ENCODE peak calls at places on chromosomes 3 and 15, in eight cellular contexts. Q is endothelial cell, J is glutamatergic neuron, X is tibial artery, C is natural killer cell, W is progenitor cell of endocrine pancreas, P is bronchial epithelial cell, R is HFF-Myc. V is an unnamed sample.

GRCh38 chr3:35946121-35946856 is 307.0 kb downstream of the ARPP21 start:
- DNase-seq in C (no peak), Q (no peak), R (no peak), X (no peak), P (peak; percentile 25), W (no peak), J (no peak), V (no peak)

GRCh38 chr15:88400591-88400990 is 66.6 kb downstream of the MRPL46 start:
- DNase-seq in C (no peak), J (no peak), Q (no peak), X (no peak), R (no peak), W (no peak), P (no peak), V (no peak)

GRCh38 chr3:13479332-13479581 is 849 bp upstream of the HDAC11 start:
- DNase-seq in R (no peak), X (no peak), J (peak; percentile 52), Q (no peak), W (no peak), C (no peak), P (no peak), V (peak; percentile 43)

GRCh38 chr3:58251653-58252052 is 14.1 kb downstream of the ABHD6 start:
- DNase-seq in Q (no peak), C (no peak), X (no peak), P (no peak), J (no peak), W (no peak), R (no peak), V (no peak)

GRCh38 chr3:171383206-171384018 is 76.8 kb downstream of the TNIK start:
- DNase-seq in J (no peak), P (no peak), C (no peak), Q (no peak), X (no peak), R (no peak), W (no peak), V (no peak)

GRCh38 chr15:38828031-38828532 is 263.5 kb upstream of the RASGRP1 start:
- DNase-seq in J (no peak), R (no peak), P (no peak), X (no peak), W (no peak), C (no peak), Q (no peak), V (no peak)

GRCh38 chr3:54999159-54999558 is 71.3 kb upstream of the LRTM1 start:
- DNase-seq in J (no peak), P (peak; percentile 75), R (peak; percentile 40), W (no peak), Q (peak; percentile 35), X (no peak), C (no peak), V (no peak)

GRCh38 chr3:87036671-87037070 is 45.7 kb upstream of the VGLL3 start:
- DNase-seq in Q (no peak), P (no peak), C (no peak), W (no peak), R (no peak), X (no peak), J (no peak), V (no peak)

GRCh38 chr3:55664387-55664786 is 177.3 kb upstream of the WNT5A start:
- DNase-seq in C (no peak), R (no peak), J (no peak), Q (no peak), P (no peak), W (no peak), X (no peak), V (no peak)

GRCh38 chr15:94929282-94929681 is 697.9 kb downstream of the MCTP2 start:
- DNase-seq in W (no peak), Q (no peak), R (no peak), P (no peak), J (no peak), X (no peak), C (no peak), V (no peak)

GRCh38 chr3:13890377-13891016 is 10.6 kb upstream of the WNT7A start:
- DNase-seq in P (peak; percentile 86), X (no peak), Q (no peak), J (peak; percentile 10), W (no peak), R (no peak), C (no peak), V (no peak)

GRCh38 chr3:55498520-55498919 is 11.4 kb upstream of the WNT5A start:
- DNase-seq in Q (no peak), R (no peak), W (no peak), X (no peak), C (no peak), P (no peak), J (no peak), V (no peak)

GRCh38 chr3:172905480-172905850 is 154.9 kb downstream of the ECT2 start:
- DNase-seq in R (no peak), X (no peak), C (no peak), W (no peak), Q (no peak), P (no peak), J (no peak), V (no peak)

GRCh38 chr3:47280519-47280918 is 2.1 kb downstream of the KIF9 start:
- DNase-seq in J (no peak), P (no peak), X (no peak), C (no peak), R (no peak), W (no peak), Q (no peak), V (no peak)

GRCh38 chr3:181782306-181782924 is 70.7 kb downstream of the SOX2 start:
- DNase-seq in X (no peak), R (no peak), W (no peak), C (no peak), J (no peak), Q (no peak), P (peak; percentile 69), V (no peak)

GRCh38 chr3:14537590-14538450 is 2.3 kb downstream of the GRIP2 start:
- DNase-seq in C (no peak), P (no peak), W (no peak), J (peak; percentile 52), Q (peak; percentile 31), R (no peak), X (no peak), V (no peak)

GRCh38 chr3:191774485-191774884 is 313.5 kb downstream of the PYDC2 start:
- DNase-seq in W (no peak), R (peak; percentile 10), P (peak; percentile 27), J (no peak), C (no peak), X (no peak), Q (no peak), V (no peak)

GRCh38 chr15:66883322-66883911 is 181.4 kb downstream of the SMAD6 start:
- DNase-seq in R (peak; percentile 99), W (peak; percentile 48), Q (no peak), P (peak; percentile 99), J (no peak), X (peak; percentile 97), C (no peak), V (no peak)

DNA sequence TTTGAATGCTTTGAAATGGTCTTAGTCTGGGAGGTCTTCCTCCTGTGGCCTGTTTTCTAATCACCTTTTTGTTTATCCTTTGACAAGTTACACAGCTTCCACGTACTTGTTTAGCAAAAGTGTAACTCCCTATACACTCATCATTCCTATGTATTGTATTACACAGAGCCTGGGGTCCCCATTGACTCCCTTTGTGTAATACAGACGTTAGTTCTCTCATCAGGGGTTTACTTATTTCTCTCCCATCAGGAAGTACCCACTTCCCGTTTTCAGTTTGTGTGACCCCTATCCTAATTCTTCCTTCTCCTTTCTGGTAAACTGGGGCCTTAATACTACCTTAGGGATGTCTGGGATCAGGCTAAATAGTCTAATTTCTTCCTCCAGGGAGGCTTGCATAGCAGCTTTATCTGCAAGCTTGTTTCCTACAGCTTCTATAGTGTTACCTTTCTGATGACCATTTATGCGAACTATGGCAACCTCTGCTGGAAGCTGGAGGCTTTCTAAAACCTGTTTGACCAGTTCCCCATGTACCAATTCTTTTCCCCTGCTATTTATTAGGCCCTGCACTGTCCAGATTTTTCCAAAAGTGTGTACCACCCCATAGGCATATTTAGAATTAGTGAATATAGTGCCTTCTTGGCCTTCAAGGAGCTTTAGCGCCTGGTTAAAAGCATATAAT is 22.4 kb downstream of the ARL8B start:
- DNase-seq in R (no peak), J (no peak), Q (no peak), X (no peak), C (no peak), W (no peak), P (peak; percentile 45), V (no peak)
- TF ChIP-seq CTCF in R (no peak), J (no peak), Q (no peak), X (no peak), C (no peak), W (no peak), P (no peak), V (no peak)

GRCh38 chr3:99929409-99930139 is 111.9 kb downstream of the CMSS1 start:
- DNase-seq in P (peak; percentile 61), J (no peak), X (no peak), W (no peak), Q (no peak), R (no peak), C (no peak), V (no peak)

GRCh38 chr3:99925584-99925983 is 107.9 kb downstream of the CMSS1 start:
- DNase-seq in R (peak; percentile 84), J (no peak), C (no peak), P (peak; percentile 79), X (peak; percentile 76), W (no peak), Q (no peak), V (no peak)

GRCh38 chr3:99931059-99931458 is 113.4 kb downstream of the CMSS1 start:
- DNase-seq in J (no peak), R (no peak), X (no peak), Q (no peak), W (no peak), C (no peak), P (no peak), V (no peak)

GRCh38 chr3:99927651-99928390 is 110.2 kb downstream of the CMSS1 start:
- DNase-seq in X (no peak), P (no peak), Q (no peak), J (no peak), W (no peak), R (no peak), C (no peak), V (no peak)

GRCh38 chr3:99928758-99929408 is 111.2 kb downstream of the CMSS1 start:
- DNase-seq in J (no peak), W (no peak), Q (no peak), P (no peak), R (no peak), C (no peak), X (no peak), V (no peak)
- TF ChIP-seq CTCF in J (no peak), W (peak; percentile 32), Q (no peak), P (no peak), R (no peak), C (no peak), X (no peak), V (no peak)

DNA sequence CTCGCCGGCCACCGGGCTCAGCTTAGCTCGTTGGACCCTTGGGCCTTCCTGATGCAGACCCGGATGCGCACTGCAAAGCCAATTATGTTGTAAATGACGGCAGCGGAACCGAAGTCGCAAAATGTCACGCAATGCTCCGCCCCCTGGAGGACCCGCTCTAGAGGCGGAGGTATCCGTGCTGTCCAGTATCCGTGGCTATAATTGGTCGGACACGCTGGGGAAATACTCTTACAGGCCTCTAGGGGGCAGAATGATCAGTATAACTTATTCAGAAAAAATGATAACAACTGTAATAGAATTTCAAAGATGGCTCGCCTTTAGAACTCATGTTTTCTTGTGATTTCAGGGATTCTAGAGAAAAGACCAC is at the start of gene PRR23B:
- DNase-seq in W (no peak), X (no peak), P (no peak), R (no peak), J (no peak), Q (no peak), C (no peak), V (no peak)
- TF ChIP-seq CTCF in W (peak; percentile 25), X (no peak), P (no peak), R (peak; percentile 31), J (peak; percentile 44), Q (peak; percentile 61), C (no peak), V (no peak)

GRCh38 chr15:60905587-60905986 is 323.5 kb downstream of the RORA start:
- DNase-seq in W (no peak), Q (no peak), R (no peak), X (no peak), C (no peak), P (peak; percentile 11), J (no peak), V (no peak)
- TF ChIP-seq CTCF in W (peak; percentile 35), Q (no peak), R (no peak), X (no peak), C (no peak), P (peak; percentile 34), J (no peak), V (no peak)